ENCODE peak calls at places on chromosomes 5 and 9, in eight cellular contexts. One of them, this sample, is unnamed.

GRCh38 chr5:38555354-38556114 is 912 bp downstream of the LIFR start:
- DNase-seq in mucosa of descending colon: no peak
- DNase-seq in lung: no peak
- DNase-seq in PC-9: no peak
- DNase-seq in adrenal gland: no peak
- DNase-seq in RWPE2: no peak
- DNase-seq in fibroblast of lung: no peak
- DNase-seq in sigmoid colon: no peak
- DNase-seq in this sample: no peak

GRCh38 chr5:181223041-181223728 is at the start of gene TRIM41:
- DNase-seq in adrenal gland: peak; percentile 94
- DNase-seq in fibroblast of lung: peak; percentile 99
- DNase-seq in lung: peak; percentile 98
- DNase-seq in mucosa of descending colon: peak; percentile 100
- DNase-seq in sigmoid colon: peak; percentile 100
- DNase-seq in RWPE2: peak; percentile 100
- DNase-seq in PC-9: peak; percentile 99
- DNase-seq in this sample: peak; percentile 97

GRCh38 chr9:72333758-72334157 is 31.2 kb downstream of the ZFAND5 start:
- DNase-seq in PC-9: no peak
- DNase-seq in adrenal gland: no peak
- DNase-seq in mucosa of descending colon: no peak
- DNase-seq in sigmoid colon: no peak
- DNase-seq in fibroblast of lung: no peak
- DNase-seq in lung: no peak
- DNase-seq in RWPE2: no peak
- DNase-seq in this sample: no peak

GRCh38 chr9:694499-695154 is 146.9 kb upstream of the DMRT1 start:
- DNase-seq in sigmoid colon: no peak
- DNase-seq in lung: no peak
- DNase-seq in adrenal gland: no peak
- DNase-seq in RWPE2: peak; percentile 84
- DNase-seq in PC-9: peak; percentile 26
- DNase-seq in mucosa of descending colon: no peak
- DNase-seq in fibroblast of lung: peak; percentile 97
- DNase-seq in this sample: no peak

GRCh38 chr5:848671-849111 is 2.1 kb downstream of the ZDHHC11 start:
- DNase-seq in PC-9: no peak
- DNase-seq in fibroblast of lung: no peak
- DNase-seq in lung: no peak
- DNase-seq in RWPE2: peak; percentile 64
- DNase-seq in adrenal gland: no peak
- DNase-seq in sigmoid colon: peak; percentile 52
- DNase-seq in mucosa of descending colon: peak; percentile 44
- DNase-seq in this sample: no peak

GRCh38 chr9:78695521-78695920 is 398.6 kb downstream of the PSAT1 start:
- DNase-seq in adrenal gland: no peak
- DNase-seq in PC-9: no peak
- DNase-seq in sigmoid colon: no peak
- DNase-seq in lung: no peak
- DNase-seq in fibroblast of lung: no peak
- DNase-seq in RWPE2: no peak
- DNase-seq in mucosa of descending colon: no peak
- DNase-seq in this sample: no peak

GRCh38 chr9:92609142-92609500 is 60.8 kb downstream of the IPPK start:
- DNase-seq in PC-9: no peak
- DNase-seq in lung: no peak
- DNase-seq in sigmoid colon: no peak
- DNase-seq in mucosa of descending colon: no peak
- DNase-seq in adrenal gland: no peak
- DNase-seq in RWPE2: no peak
- DNase-seq in fibroblast of lung: peak; percentile 39
- DNase-seq in this sample: no peak

GRCh38 chr9:93911871-93912554 is 43.1 kb downstream of the BARX1 start:
- DNase-seq in PC-9: no peak
- DNase-seq in lung: no peak
- DNase-seq in mucosa of descending colon: no peak
- DNase-seq in RWPE2: no peak
- DNase-seq in fibroblast of lung: no peak
- DNase-seq in sigmoid colon: no peak
- DNase-seq in adrenal gland: no peak
- DNase-seq in this sample: no peak

GRCh38 chr5:180818942-180819341 is 16.3 kb upstream of the MGAT1 start:
- DNase-seq in fibroblast of lung: no peak
- DNase-seq in adrenal gland: no peak
- DNase-seq in RWPE2: no peak
- DNase-seq in lung: no peak
- DNase-seq in sigmoid colon: no peak
- DNase-seq in PC-9: no peak
- DNase-seq in mucosa of descending colon: no peak
- DNase-seq in this sample: no peak

GRCh38 chr5:88833371-88834107 is 49.4 kb downstream of the MEF2C start:
- DNase-seq in PC-9: no peak
- DNase-seq in fibroblast of lung: peak; percentile 63
- DNase-seq in sigmoid colon: peak; percentile 84
- DNase-seq in RWPE2: no peak
- DNase-seq in adrenal gland: peak; percentile 65
- DNase-seq in lung: no peak
- DNase-seq in mucosa of descending colon: no peak
- DNase-seq in this sample: no peak

GRCh38 chr5:59660737-59661136 is 232.8 kb downstream of the PDE4D start:
- DNase-seq in mucosa of descending colon: no peak
- DNase-seq in PC-9: no peak
- DNase-seq in fibroblast of lung: no peak
- DNase-seq in sigmoid colon: no peak
- DNase-seq in RWPE2: no peak
- DNase-seq in adrenal gland: no peak
- DNase-seq in lung: no peak
- DNase-seq in this sample: no peak

GRCh38 chr9:113350338-113350672 is 964 bp downstream of the BSPRY start:
- DNase-seq in RWPE2: no peak
- DNase-seq in adrenal gland: no peak
- DNase-seq in fibroblast of lung: no peak
- DNase-seq in sigmoid colon: no peak
- DNase-seq in lung: no peak
- DNase-seq in PC-9: no peak
- DNase-seq in mucosa of descending colon: no peak
- DNase-seq in this sample: no peak

GRCh38 chr9:134922066-134922931 is 4.6 kb upstream of the FCN1 start:
- DNase-seq in PC-9: no peak
- DNase-seq in sigmoid colon: peak; percentile 69
- DNase-seq in fibroblast of lung: no peak
- DNase-seq in adrenal gland: no peak
- DNase-seq in mucosa of descending colon: no peak
- DNase-seq in RWPE2: no peak
- DNase-seq in lung: peak; percentile 52
- DNase-seq in this sample: peak; percentile 60

GRCh38 chr5:74977475-74977874 is 74.9 kb downstream of the GCNT4 start:
- DNase-seq in adrenal gland: no peak
- DNase-seq in RWPE2: no peak
- DNase-seq in fibroblast of lung: no peak
- DNase-seq in lung: no peak
- DNase-seq in sigmoid colon: no peak
- DNase-seq in mucosa of descending colon: no peak
- DNase-seq in PC-9: no peak
- DNase-seq in this sample: no peak

GRCh38 chr9:73042155-73042554 is 89.3 kb upstream of the ALDH1A1 start:
- DNase-seq in sigmoid colon: no peak
- DNase-seq in mucosa of descending colon: no peak
- DNase-seq in lung: no peak
- DNase-seq in fibroblast of lung: peak; percentile 45
- DNase-seq in adrenal gland: no peak
- DNase-seq in PC-9: no peak
- DNase-seq in RWPE2: no peak
- DNase-seq in this sample: no peak

GRCh38 chr5:111755264-111755941 is 1.6 kb downstream of the NREP start:
- DNase-seq in lung: no peak
- DNase-seq in sigmoid colon: no peak
- DNase-seq in adrenal gland: no peak
- DNase-seq in PC-9: no peak
- DNase-seq in RWPE2: no peak
- DNase-seq in mucosa of descending colon: no peak
- DNase-seq in fibroblast of lung: no peak
- DNase-seq in this sample: no peak

GRCh38 chr5:111757582-111758283 is 739 bp upstream of the NREP start:
- DNase-seq in adrenal gland: peak; percentile 92
- DNase-seq in sigmoid colon: peak; percentile 98
- DNase-seq in mucosa of descending colon: peak; percentile 94
- DNase-seq in lung: peak; percentile 94
- DNase-seq in PC-9: no peak
- DNase-seq in RWPE2: peak; percentile 93
- DNase-seq in fibroblast of lung: peak; percentile 98
- DNase-seq in this sample: peak; percentile 93

GRCh38 chr5:111756701-111757581 is at the start of gene NREP:
- DNase-seq in RWPE2: peak; percentile 90
- DNase-seq in PC-9: peak; percentile 31
- DNase-seq in adrenal gland: peak; percentile 90
- DNase-seq in mucosa of descending colon: peak; percentile 90
- DNase-seq in lung: peak; percentile 89
- DNase-seq in fibroblast of lung: peak; percentile 98
- DNase-seq in sigmoid colon: peak; percentile 96
- DNase-seq in this sample: peak; percentile 94

GRCh38 chr5:111754190-111754589 is 2.8 kb downstream of the NREP start:
- DNase-seq in lung: no peak
- DNase-seq in adrenal gland: no peak
- DNase-seq in mucosa of descending colon: no peak
- DNase-seq in PC-9: no peak
- DNase-seq in RWPE2: no peak
- DNase-seq in fibroblast of lung: no peak
- DNase-seq in sigmoid colon: no peak
- DNase-seq in this sample: no peak

DNA sequence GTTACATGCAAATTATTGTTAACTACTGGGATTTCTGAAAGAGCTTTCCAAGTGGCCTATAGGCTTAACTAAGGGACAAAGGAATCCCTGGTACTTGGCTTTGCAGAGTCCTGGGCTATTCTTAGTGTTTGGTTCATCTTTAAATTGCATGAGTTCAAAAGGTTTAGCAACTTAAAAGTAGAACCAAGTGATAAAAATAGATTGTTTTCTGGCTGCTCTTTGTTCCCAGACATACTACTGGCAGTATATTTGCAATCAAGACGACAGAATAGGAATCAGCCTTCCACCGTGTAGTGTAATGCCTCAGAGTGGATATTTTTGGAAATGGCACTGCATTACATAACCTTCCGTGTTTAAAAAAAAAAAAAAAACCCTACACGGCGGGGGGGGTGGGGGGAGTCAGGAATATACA is 1.0 kb downstream of the NREP start:
- DNase-seq in sigmoid colon: no peak
- DNase-seq in RWPE2: no peak
- DNase-seq in PC-9: no peak
- DNase-seq in lung: no peak
- DNase-seq in fibroblast of lung: peak; percentile 67
- DNase-seq in adrenal gland: no peak
- DNase-seq in mucosa of descending colon: no peak
- DNase-seq in this sample: no peak
- TF ChIP-seq CTCF in sigmoid colon: no peak
- TF ChIP-seq CTCF in RWPE2: peak; percentile 21
- TF ChIP-seq CTCF in PC-9: no peak
- TF ChIP-seq CTCF in lung: no peak
- TF ChIP-seq CTCF in fibroblast of lung: no peak
- TF ChIP-seq CTCF in adrenal gland: no peak
- TF ChIP-seq CTCF in mucosa of descending colon: no peak
- TF ChIP-seq CTCF in this sample: no peak

GRCh38 chr9:137245450-137246421 is 4.6 kb downstream of the TUBB4B start:
- DNase-seq in PC-9: no peak
- DNase-seq in mucosa of descending colon: no peak
- DNase-seq in adrenal gland: no peak
- DNase-seq in lung: no peak
- DNase-seq in sigmoid colon: no peak
- DNase-seq in RWPE2: no peak
- DNase-seq in fibroblast of lung: no peak
- DNase-seq in this sample: no peak

GRCh38 chr9:137244486-137245449 is 3.7 kb downstream of the TUBB4B start:
- DNase-seq in fibroblast of lung: no peak
- DNase-seq in sigmoid colon: no peak
- DNase-seq in adrenal gland: no peak
- DNase-seq in mucosa of descending colon: no peak
- DNase-seq in PC-9: no peak
- DNase-seq in RWPE2: no peak
- DNase-seq in lung: no peak
- DNase-seq in this sample: no peak

GRCh38 chr9:137241490-137242328 is 622 bp downstream of the TUBB4B start:
- DNase-seq in mucosa of descending colon: peak; percentile 85
- DNase-seq in adrenal gland: peak; percentile 76
- DNase-seq in lung: peak; percentile 69
- DNase-seq in RWPE2: no peak
- DNase-seq in sigmoid colon: peak; percentile 86
- DNase-seq in PC-9: peak; percentile 67
- DNase-seq in fibroblast of lung: peak; percentile 37
- DNase-seq in this sample: peak; percentile 80

GRCh38 chr9:137242329-137243204 is 1.5 kb downstream of the TUBB4B start:
- DNase-seq in RWPE2: no peak
- DNase-seq in adrenal gland: no peak
- DNase-seq in mucosa of descending colon: no peak
- DNase-seq in fibroblast of lung: no peak
- DNase-seq in PC-9: no peak
- DNase-seq in sigmoid colon: no peak
- DNase-seq in lung: no peak
- DNase-seq in this sample: no peak

GRCh38 chr9:137243626-137244485 is 2.8 kb downstream of the TUBB4B start:
- DNase-seq in RWPE2: no peak
- DNase-seq in adrenal gland: no peak
- DNase-seq in fibroblast of lung: no peak
- DNase-seq in lung: no peak
- DNase-seq in mucosa of descending colon: no peak
- DNase-seq in sigmoid colon: no peak
- DNase-seq in PC-9: no peak
- DNase-seq in this sample: no peak
- H3K36me3 ChIP-seq in RWPE2: peaks cover 25% of the 10 kb centered on the region
- H3K36me3 ChIP-seq in adrenal gland: peaks cover 18% of the 10 kb centered on the region
- H3K36me3 ChIP-seq in fibroblast of lung: peaks cover 18% of the 10 kb centered on the region
- H3K36me3 ChIP-seq in lung: no peaks in the 10 kb centered on the region
- H3K36me3 ChIP-seq in mucosa of descending colon: peaks cover 4% of the 10 kb centered on the region
- H3K36me3 ChIP-seq in sigmoid colon: peaks cover 4% of the 10 kb centered on the region
- H3K36me3 ChIP-seq in PC-9: peaks cover 21% of the 10 kb centered on the region
- H3K36me3 ChIP-seq in this sample: no peaks in the 10 kb centered on the region

GRCh38 chr9:98109052-98109451 is 10.0 kb downstream of the TRIM14 start:
- DNase-seq in fibroblast of lung: no peak
- DNase-seq in RWPE2: no peak
- DNase-seq in sigmoid colon: no peak
- DNase-seq in adrenal gland: no peak
- DNase-seq in mucosa of descending colon: peak; percentile 38
- DNase-seq in PC-9: no peak
- DNase-seq in lung: no peak
- DNase-seq in this sample: no peak
- H3K4me3 ChIP-seq in fibroblast of lung: no peak overlapping the region
- H3K4me3 ChIP-seq in RWPE2: no peak overlapping the region
- H3K4me3 ChIP-seq in sigmoid colon: no peak overlapping the region
- H3K4me3 ChIP-seq in adrenal gland: no peak overlapping the region
- H3K4me3 ChIP-seq in mucosa of descending colon: no peak overlapping the region
- H3K4me3 ChIP-seq in PC-9: no peak overlapping the region
- H3K4me3 ChIP-seq in lung: no peak overlapping the region
- H3K4me3 ChIP-seq in this sample: no peak overlapping the region

DNA sequence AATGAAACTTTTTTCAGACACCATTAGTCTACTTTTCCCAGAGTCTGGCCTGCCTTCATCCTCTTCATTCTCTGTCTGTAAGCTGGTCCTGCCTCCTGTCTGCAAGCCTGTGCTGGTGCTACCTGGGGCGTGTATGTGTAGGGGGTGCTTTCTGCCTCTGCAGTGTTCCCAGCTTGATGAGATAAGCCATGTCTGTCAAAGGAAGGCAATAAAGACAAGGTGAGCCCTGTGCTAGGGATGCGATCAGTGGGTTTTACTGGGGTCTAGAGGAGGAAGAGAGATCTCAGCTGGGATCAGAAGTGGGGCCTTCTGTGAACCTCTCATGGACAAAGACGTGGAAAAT is 78.0 kb upstream of the TGFBR1 start:
- DNase-seq in lung: no peak
- DNase-seq in PC-9: no peak
- DNase-seq in adrenal gland: no peak
- DNase-seq in RWPE2: no peak
- DNase-seq in sigmoid colon: no peak
- DNase-seq in mucosa of descending colon: no peak
- DNase-seq in fibroblast of lung: no peak
- DNase-seq in this sample: no peak
- TF ChIP-seq CTCF in lung: no peak
- TF ChIP-seq CTCF in PC-9: no peak
- TF ChIP-seq CTCF in adrenal gland: no peak
- TF ChIP-seq CTCF in RWPE2: no peak
- TF ChIP-seq CTCF in sigmoid colon: no peak
- TF ChIP-seq CTCF in mucosa of descending colon: no peak
- TF ChIP-seq CTCF in fibroblast of lung: no peak
- TF ChIP-seq CTCF in this sample: no peak

This sample was measured in body of pancreas.